ENCODE peak calls at places on chromosome 14, in eight cellular contexts. P, L, R, A, G, Q, V and J are unnamed samples.

GRCh38 chr14:75831971-75832370 is 149.8 kb downstream of the TGFB3 start:
- DNase-seq in P (no peak), L (peak), R (peak), A (no peak), G (no peak), Q (no peak), V (no peak), J (no peak)

GRCh38 chr14:75226755-75227544 is 50.5 kb upstream of the TMED10 start:
- DNase-seq in P (no peak), L (no peak), R (no peak), A (no peak), G (no peak), Q (no peak), V (no peak), J (no peak)

GRCh38 chr14:33342299-33342974 is 403.8 kb downstream of the NPAS3 start:
- DNase-seq in P (no peak), L (no peak), R (no peak), A (no peak), G (no peak), Q (no peak), V (no peak), J (no peak)

GRCh38 chr14:63478024-63478423 is 65.2 kb downstream of the PPP2R5E start:
- DNase-seq in P (no peak), L (no peak), R (no peak), A (no peak), G (no peak), Q (peak), V (no peak), J (no peak)

GRCh38 chr14:22839159-22839779 is 2.9 kb downstream of the MMP14 start:
- DNase-seq in P (no peak), L (peak), R (no peak), A (no peak), G (no peak), Q (no peak), V (no peak), J (no peak)

GRCh38 chr14:36069535-36069900 is 107.0 kb downstream of the PTCSC3 start:
- DNase-seq in P (peak), L (peak), R (peak), A (peak), G (peak), Q (no peak), V (peak), J (peak)

GRCh38 chr14:65904988-65905387 is 492.5 kb downstream of the FUT8 start:
- DNase-seq in P (no peak), L (no peak), R (no peak), A (no peak), G (no peak), Q (no peak), V (no peak), J (no peak)

GRCh38 chr14:86057018-86057667 is 527.2 kb downstream of the FLRT2 start:
- DNase-seq in P (no peak), L (peak), R (no peak), A (no peak), G (peak), Q (no peak), V (no peak), J (peak)

GRCh38 chr14:90534091-90534837 is 137.4 kb downstream of the CALM1 start:
- DNase-seq in P (no peak), L (peak), R (peak), A (no peak), G (no peak), Q (no peak), V (no peak), J (no peak)

GRCh38 chr14:29937116-29937515 is 9.5 kb upstream of the PRKD1 start:
- DNase-seq in P (no peak), L (peak), R (no peak), A (no peak), G (no peak), Q (no peak), V (no peak), J (no peak)

GRCh38 chr14:68363841-68364711 is 428.8 kb downstream of the ZFP36L1 start:
- DNase-seq in P (no peak), L (peak), R (no peak), A (no peak), G (peak), Q (no peak), V (peak), J (no peak)

GRCh38 chr14:52124791-52125661 is 56.2 kb upstream of the NID2 start:
- DNase-seq in P (peak), L (peak), R (no peak), A (no peak), G (no peak), Q (no peak), V (no peak), J (no peak)

DNA sequence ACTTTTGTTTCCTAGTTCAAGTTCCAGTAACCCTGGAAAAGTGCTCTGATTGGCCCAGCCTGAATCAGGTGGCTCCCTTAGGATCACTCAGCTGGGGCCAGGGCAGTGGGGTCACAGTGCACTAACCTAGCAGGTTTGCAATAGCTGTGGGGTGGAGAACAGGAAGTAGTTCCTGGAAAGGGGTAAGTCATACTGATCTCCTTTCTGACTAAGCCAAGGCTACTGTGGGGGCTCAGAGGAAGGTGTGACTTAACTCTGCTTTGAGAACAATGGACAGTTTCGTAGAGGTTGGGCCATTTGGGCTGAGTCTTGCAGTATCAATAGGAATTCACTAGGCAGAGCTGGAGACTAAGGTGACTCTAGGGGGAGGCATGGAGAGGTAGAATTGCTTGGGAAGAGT is 89.4 kb downstream of the KIF26A start:
- DNase-seq in P (no peak), L (no peak), R (no peak), A (no peak), G (no peak), Q (no peak), V (no peak), J (no peak)
- TF ChIP-seq RAD21 in P (no peak), L (no peak), R (no peak), A (no peak), G (no peak), Q (no peak), V (peak), J (no peak)

GRCh38 chr14:50545618-50546017 is 13.2 kb upstream of the MAP4K5 start:
- DNase-seq in P (no peak), L (no peak), R (no peak), A (no peak), G (peak), Q (no peak), V (no peak), J (no peak)
- H3K4me3 ChIP-seq in P (no peak), L (no peak), R (no peak), A (no peak), G (no peak), Q (no peak), V (no peak), J (no peak)

DNA sequence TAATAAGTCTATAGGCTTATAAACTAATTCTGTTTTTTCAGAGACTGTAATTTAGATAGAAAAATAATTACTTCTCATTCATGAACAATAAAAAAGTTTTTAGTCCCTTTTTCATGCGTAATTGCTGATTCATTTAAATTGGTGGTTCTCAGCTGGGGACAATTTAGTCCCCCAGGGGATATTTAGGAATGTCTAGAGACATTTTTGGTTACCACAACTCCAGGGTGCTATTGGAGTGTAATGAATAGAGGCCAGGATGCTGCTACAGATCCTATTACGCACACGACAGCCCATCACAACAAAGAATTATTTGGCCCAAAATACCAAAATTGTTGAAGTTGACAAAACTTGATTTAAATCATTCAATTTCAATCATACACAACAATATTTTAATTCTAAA is 22.8 kb upstream of the VCPKMT start:
- DNase-seq in P (no peak), L (no peak), R (no peak), A (no peak), G (no peak), Q (no peak), V (no peak), J (no peak)
- H3K4me2 ChIP-seq in P (no peak), L (no peak), R (no peak), A (no peak), G (no peak), Q (no peak), V (no peak), J (no peak)

DNA sequence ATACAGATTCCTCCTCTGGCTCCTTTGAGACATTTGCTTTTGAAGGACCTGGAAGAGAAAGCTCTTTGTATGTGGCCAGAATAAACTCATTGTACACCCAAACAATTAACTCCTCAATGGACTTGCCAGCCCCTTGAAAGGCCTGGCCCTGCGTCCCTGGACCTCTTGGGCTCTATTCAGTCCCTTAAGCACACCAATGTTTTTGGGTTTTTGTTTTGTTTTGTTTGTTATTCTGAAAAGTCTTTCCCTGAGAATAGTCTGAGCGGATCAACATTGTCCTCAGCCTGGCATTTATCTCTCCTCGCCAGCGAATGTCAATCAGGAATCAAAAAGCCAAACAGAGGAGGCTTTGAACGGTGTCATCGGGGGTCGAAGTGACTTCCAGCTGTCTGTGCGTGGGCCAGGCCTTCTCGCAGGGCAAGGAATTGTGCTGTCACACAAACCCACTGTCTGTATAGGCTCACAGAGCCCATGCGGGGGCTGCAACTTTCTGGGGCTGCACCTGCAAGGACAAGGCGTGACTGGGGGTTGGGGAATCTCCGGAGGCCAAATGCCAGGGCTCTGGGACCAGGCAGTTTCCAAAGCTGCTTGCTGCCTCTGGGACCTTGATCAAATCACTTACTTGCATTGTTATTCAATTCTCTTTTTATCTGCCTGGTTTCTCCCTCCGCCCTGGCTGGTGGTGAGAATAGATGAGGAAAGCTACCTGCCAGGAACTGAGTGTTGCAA is 108.4 kb downstream of the SMOC1 start:
- DNase-seq in P (no peak), L (no peak), R (no peak), A (no peak), G (no peak), Q (no peak), V (peak), J (no peak)
- TF ChIP-seq RAD21 in P (no peak), L (no peak), R (no peak), A (no peak), G (no peak), Q (no peak), V (no peak), J (no peak)

GRCh38 chr14:103928011-103928890 is at the start of gene TDRD9:
- DNase-seq in P (no peak), L (no peak), R (no peak), A (no peak), G (no peak), Q (no peak), V (no peak), J (no peak)
- H3K4me3 ChIP-seq in P (no peak), L (no peak), R (no peak), A (no peak), G (no peak), Q (no peak), V (no peak), J (no peak)

DNA sequence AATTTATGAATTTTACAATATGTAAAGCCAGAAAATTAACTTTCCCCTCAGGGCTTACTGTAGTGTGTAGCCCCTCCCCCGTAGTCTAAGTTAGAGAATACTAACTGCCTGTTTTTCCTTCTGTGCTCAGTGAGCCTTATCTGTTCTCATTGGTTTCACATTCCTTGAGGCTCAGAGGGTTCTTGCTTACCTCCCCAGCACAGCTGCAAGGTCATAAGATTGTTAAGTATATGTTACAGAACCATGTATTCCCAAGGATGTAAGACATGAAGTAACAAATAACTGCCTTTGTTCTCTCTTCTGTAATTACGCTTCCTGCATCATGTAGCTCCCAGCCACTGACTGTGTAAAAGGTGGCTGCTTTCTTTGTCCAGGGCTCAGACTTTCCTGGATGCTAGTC is 1351.1 kb downstream of the TMEM121 start:
- DNase-seq in P (no peak), L (no peak), R (no peak), A (no peak), G (no peak), Q (no peak), V (no peak), J (no peak)
- H3K4me2 ChIP-seq in P (no peak), L (no peak), R (no peak), A (no peak), G (no peak), Q (peak), V (no peak), J (no peak)

DNA sequence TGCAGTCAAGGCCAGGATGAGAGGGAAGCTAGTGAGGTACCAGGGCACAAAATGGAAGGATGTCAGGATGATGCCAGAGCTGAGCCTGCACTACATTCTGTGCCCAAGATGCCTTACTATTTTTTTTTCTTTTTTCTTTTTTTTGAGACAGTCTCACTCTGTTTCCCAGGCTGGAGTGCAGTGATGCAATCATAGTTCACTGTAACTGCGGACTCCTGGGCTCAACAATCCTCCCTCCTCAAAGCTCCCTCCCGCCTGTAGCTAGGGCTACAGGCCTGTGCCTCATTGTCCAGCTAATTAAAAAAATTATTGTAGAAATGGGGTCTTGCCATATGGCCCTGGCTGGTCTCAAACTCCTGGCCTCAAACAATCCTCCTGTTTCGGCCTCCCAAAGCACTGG is 26.6 kb downstream of the TNFAIP2 start:
- DNase-seq in P (no peak), L (no peak), R (no peak), A (no peak), G (no peak), Q (no peak), V (no peak), J (no peak)
- TF ChIP-seq RAD21 in P (no peak), L (no peak), R (no peak), A (no peak), G (no peak), Q (no peak), V (no peak), J (no peak)

GRCh38 chr14:87149583-87150354 is 843.2 kb downstream of the GALC start:
- DNase-seq in P (no peak), L (peak), R (no peak), A (no peak), G (no peak), Q (no peak), V (no peak), J (no peak)
- H3K4me3 ChIP-seq in P (no peak), L (no peak), R (no peak), A (no peak), G (no peak), Q (no peak), V (no peak), J (no peak)